ENCODE peak calls at places on chromosomes 5 and 9, in six cellular contexts. D, A, F, I, R and H are unnamed samples.

GRCh38 chr9:99253772-99254431 is 31.8 kb downstream of the SEC61B start:
- DNase-seq in F (no peak), I (peak; percentile 58), A (no peak), D (peak; percentile 39), R (peak; percentile 49), H (peak; percentile 68)

GRCh38 chr9:82148849-82149544 is 160.4 kb downstream of the SPATA31D1 start:
- DNase-seq in R (no peak), I (no peak), A (no peak), D (no peak), F (no peak), H (no peak)

GRCh38 chr5:132011561-132012384 is at the start of gene ACSL6:
- DNase-seq in A (no peak), I (peak; percentile 39), F (no peak), R (peak; percentile 81), D (peak; percentile 92), H (peak; percentile 81)

GRCh38 chr5:132751444-132751843 is 4.2 kb downstream of the CCNI2 start:
- DNase-seq in D (no peak), F (peak; percentile 77), A (no peak), R (no peak), I (no peak), H (no peak)

GRCh38 chr5:40568548-40568947 is 111.2 kb upstream of the PTGER4 start:
- DNase-seq in I (no peak), F (no peak), R (no peak), A (no peak), D (no peak), H (no peak)

GRCh38 chr5:73370620-73371583 is 77.7 kb downstream of the FOXD1 start:
- DNase-seq in R (peak; percentile 65), I (peak; percentile 89), D (no peak), F (no peak), A (peak; percentile 94), H (no peak)

GRCh38 chr5:128966375-128966774 is 1.1 kb downstream of the SLC27A6 start:
- DNase-seq in A (no peak), I (no peak), D (peak; percentile 38), R (peak; percentile 68), F (no peak), H (no peak)

GRCh38 chr9:108562176-108562575 is 293.6 kb downstream of the ACTL7B start:
- DNase-seq in I (no peak), A (no peak), F (peak; percentile 54), R (no peak), D (no peak), H (no peak)

GRCh38 chr9:81264516-81264915 is 424.8 kb downstream of the TLE1 start:
- DNase-seq in F (no peak), D (no peak), I (peak; percentile 8), R (no peak), A (no peak), H (no peak)

GRCh38 chr9:136407911-136408310 is 2.5 kb downstream of the ENTR1 start:
- DNase-seq in F (no peak), D (no peak), A (no peak), I (no peak), R (no peak), H (no peak)

GRCh38 chr9:133168432-133168831 is 4.7 kb upstream of the GBGT1 start:
- DNase-seq in D (no peak), A (no peak), I (no peak), F (no peak), R (peak; percentile 84), H (no peak)

GRCh38 chr5:140806834-140807775 is at the start of gene PCDHA4:
- DNase-seq in F (no peak), D (peak; percentile 61), I (no peak), A (no peak), R (peak; percentile 95), H (peak; percentile 73)

GRCh38 chr5:140287776-140288521 is 15.0 kb downstream of the PFDN1 start:
- DNase-seq in A (no peak), F (no peak), R (no peak), D (no peak), I (no peak), H (no peak)

GRCh38 chr9:133114451-133114885 is 6.6 kb downstream of the RALGDS start:
- DNase-seq in F (no peak), I (peak; percentile 41), A (no peak), R (no peak), D (peak; percentile 71), H (peak; percentile 74)

GRCh38 chr9:132798817-132799790 is 79.0 kb downstream of the AK8 start:
- DNase-seq in A (no peak), F (no peak), I (no peak), R (peak; percentile 63), D (peak; percentile 87), H (peak; percentile 65)

GRCh38 chr5:38193015-38193581 is 65.3 kb upstream of the EGFLAM start:
- DNase-seq in F (peak; percentile 49), R (peak; percentile 94), D (no peak), I (peak; percentile 43), A (peak; percentile 42), H (peak; percentile 80)

GRCh38 chr9:77183581-77183980 is 6.2 kb downstream of the VPS13A start:
- DNase-seq in R (no peak), F (no peak), I (no peak), D (no peak), A (no peak), H (no peak)

GRCh38 chr5:156329197-156329611 is 2.2 kb downstream of the SGCD start:
- DNase-seq in I (peak; percentile 5), A (no peak), F (no peak), R (no peak), D (no peak), H (no peak)

GRCh38 chr9:27423919-27424710 is 100.0 kb upstream of the IFNK start:
- DNase-seq in I (no peak), F (no peak), D (no peak), R (no peak), A (no peak), H (no peak)

GRCh38 chr5:10701567-10702039 is 59.4 kb downstream of the DAP start:
- DNase-seq in R (peak; percentile 78), F (no peak), A (no peak), D (no peak), I (peak; percentile 41), H (no peak)

GRCh38 chr9:76020654-76021053 is 130.2 kb downstream of the PCSK5 start:
- DNase-seq in I (no peak), F (no peak), A (no peak), R (no peak), D (no peak), H (no peak)

GRCh38 chr5:123422433-123423277 is 548 bp downstream of the CEP120 start:
- DNase-seq in R (no peak), D (no peak), F (peak; percentile 17), A (no peak), I (peak; percentile 39), H (no peak)

GRCh38 chr9:100324594-100325200 is 28.0 kb downstream of the TEX10 start:
- DNase-seq in F (no peak), I (no peak), A (peak; percentile 27), R (no peak), D (no peak), H (no peak)

GRCh38 chr9:131727184-131727785 is 12.6 kb downstream of the RAPGEF1 start:
- DNase-seq in F (peak; percentile 54), R (no peak), D (no peak), I (no peak), A (no peak), H (peak; percentile 7)

GRCh38 chr9:131724678-131725077 is 15.2 kb downstream of the RAPGEF1 start:
- DNase-seq in I (no peak), R (no peak), D (no peak), A (no peak), F (no peak), H (no peak)

GRCh38 chr9:131728961-131729360 is 10.9 kb downstream of the RAPGEF1 start:
- DNase-seq in F (no peak), R (no peak), D (no peak), A (no peak), I (no peak), H (no peak)

GRCh38 chr9:131728546-131728910 is 11.3 kb downstream of the RAPGEF1 start:
- DNase-seq in F (no peak), A (no peak), R (no peak), I (no peak), D (no peak), H (no peak)

GRCh38 chr9:131727795-131728545 is 11.9 kb downstream of the RAPGEF1 start:
- DNase-seq in I (no peak), A (no peak), R (no peak), D (no peak), F (no peak), H (no peak)
- H3K4me3 ChIP-seq in I (no peak overlapping the region), A (no peak overlapping the region), R (no peak overlapping the region), D (no peak overlapping the region), F (no peak overlapping the region), H (peak overlapping the region; percentile 8)

GRCh38 chr5:159082491-159082890 is 17.2 kb downstream of the EBF1 start:
- DNase-seq in F (no peak), D (no peak), A (no peak), R (no peak), I (no peak), H (no peak)
- H3K4me3 ChIP-seq in F (no peak overlapping the region), D (no peak overlapping the region), A (no peak overlapping the region), R (no peak overlapping the region), I (no peak overlapping the region), H (no peak overlapping the region)

DNA sequence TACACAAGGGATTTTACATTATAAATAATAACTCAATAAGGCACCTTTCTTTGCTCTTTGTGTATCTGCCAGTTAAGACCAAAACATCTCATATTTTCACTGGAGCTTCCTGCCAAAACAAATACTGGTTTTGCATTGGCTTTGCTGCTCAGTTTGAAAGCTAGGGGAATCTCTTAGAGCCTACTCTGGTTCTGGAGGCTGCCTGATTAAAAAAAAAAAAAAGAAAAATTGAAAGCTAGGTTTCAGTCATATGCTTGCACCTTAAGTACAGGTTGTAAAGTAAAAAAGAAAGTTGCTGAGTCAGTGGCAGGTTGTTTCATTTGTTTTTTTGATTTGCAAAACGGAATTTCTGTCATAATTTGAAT is 2.3 kb downstream of the DENND4C start:
- DNase-seq in I (no peak), D (no peak), R (no peak), F (no peak), A (no peak), H (no peak)
- H3K4me3 ChIP-seq in I (peak overlapping the region; percentile 100), D (peak overlapping the region; percentile 99), R (peak overlapping the region; percentile 82), F (no peak overlapping the region), A (no peak overlapping the region), H (peak overlapping the region; percentile 80)

GRCh38 chr9:469672-470040 is 255.0 kb downstream of the DOCK8 start:
- DNase-seq in D (no peak), F (peak; percentile 35), I (no peak), R (no peak), A (no peak), H (peak; percentile 77)

GRCh38 chr9:470041-470781 is 255.5 kb downstream of the DOCK8 start:
- DNase-seq in F (peak; percentile 68), R (peak; percentile 96), I (peak; percentile 80), A (peak; percentile 54), D (peak; percentile 94), H (peak; percentile 93)

GRCh38 chr9:471320-471719 is 256.7 kb downstream of the DOCK8 start:
- DNase-seq in A (no peak), R (no peak), I (no peak), D (no peak), F (no peak), H (no peak)

GRCh38 chr9:468766-469496 is 254.3 kb downstream of the DOCK8 start:
- DNase-seq in I (no peak), A (no peak), D (no peak), R (no peak), F (no peak), H (no peak)

DNA sequence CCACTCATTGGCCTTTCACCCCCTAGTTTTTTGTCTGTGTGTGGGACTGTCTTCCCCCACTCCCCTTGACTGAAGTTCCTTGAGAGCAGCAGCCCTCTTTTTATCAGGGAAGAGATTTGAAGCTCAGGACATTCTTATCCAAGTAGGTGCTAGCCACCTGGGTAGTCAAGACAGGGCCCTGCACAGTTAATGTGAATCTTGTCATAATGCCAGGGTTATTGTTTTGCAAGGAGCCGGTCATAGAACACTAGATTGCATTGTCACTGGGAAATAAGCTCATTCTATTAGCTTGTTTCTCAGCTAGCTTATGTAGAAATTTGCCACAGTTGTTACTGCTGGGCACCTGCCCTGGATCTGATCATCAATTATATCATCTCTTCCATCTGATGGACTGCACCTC is 256.1 kb downstream of the DOCK8 start:
- DNase-seq in F (no peak), I (no peak), A (no peak), R (no peak), D (no peak), H (no peak)
- H3K4me3 ChIP-seq in F (no peak overlapping the region), I (peak overlapping the region; percentile 53), A (peak overlapping the region; percentile 64), R (peak overlapping the region; percentile 84), D (peak overlapping the region; percentile 69), H (peak overlapping the region; percentile 73)